ENCODE peak calls at places on chromosome 4, in four cellular contexts. T is HepG2, Q is WTC11, I is A549. D is an unnamed sample.

GRCh38 chr4:133151681-133152329 is 2.7 kb downstream of the PCDH10 start:
- DNase-seq in I (no peak), T (no peak), Q (peak), D (no peak)

GRCh38 chr4:141006236-141006802 is 127.0 kb downstream of the RNF150 start:
- DNase-seq in I (no peak), Q (no peak), T (no peak), D (no peak)

GRCh38 chr4:20253799-20254409 is 2.2 kb downstream of the SLIT2 start:
- DNase-seq in Q (peak), T (no peak), I (no peak), D (no peak)

GRCh38 chr4:3384771-3385701 is 56.7 kb upstream of the HGFAC start:
- DNase-seq in Q (no peak), I (no peak), T (peak), D (no peak)

GRCh38 chr4:46839128-46839527 is 69.9 kb downstream of the COX7B2 start:
- DNase-seq in I (no peak), Q (no peak), T (no peak), D (no peak)

GRCh38 chr4:87679449-87680169 is 29.5 kb downstream of the DMP1 start:
- DNase-seq in T (peak), Q (peak), I (peak), D (peak)

GRCh38 chr4:169080970-169081369 is 70.9 kb upstream of the CBR4 start:
- DNase-seq in I (no peak), Q (no peak), T (no peak), D (no peak)

GRCh38 chr4:16617416-16617815 is 281.0 kb downstream of the LDB2 start:
- DNase-seq in T (no peak), I (no peak), Q (no peak), D (no peak)

GRCh38 chr4:169492436-169493163 is 119.8 kb downstream of the NEK1 start:
- DNase-seq in T (peak), I (peak), Q (peak), D (peak)

GRCh38 chr4:184298255-184298654 is 80.6 kb upstream of the ENPP6 start:
- DNase-seq in I (no peak), Q (no peak), T (no peak), D (no peak)

GRCh38 chr4:25440478-25441030 is 63.5 kb downstream of the ANAPC4 start:
- DNase-seq in Q (no peak), I (no peak), T (no peak), D (no peak)

GRCh38 chr4:99790796-99791617 is 25.6 kb upstream of the DAPP1 start:
- DNase-seq in Q (no peak), I (no peak), T (no peak), D (no peak)
- TF ChIP-seq HMGXB4 in Q (no peak), I (no peak), T (no peak), D (no peak)

GRCh38 chr4:53962516-53963225 is 101.7 kb downstream of the CHIC2 start:
- DNase-seq in T (no peak), Q (no peak), I (no peak), D (no peak)

GRCh38 chr4:53960843-53961242 is 103.6 kb downstream of the CHIC2 start:
- DNase-seq in I (no peak), T (no peak), Q (no peak), D (no peak)

GRCh38 chr4:53963336-53963735 is 101.1 kb downstream of the CHIC2 start:
- DNase-seq in Q (no peak), I (no peak), T (no peak), D (no peak)

GRCh38 chr4:53967971-53968370 is 96.4 kb downstream of the CHIC2 start:
- DNase-seq in Q (no peak), I (no peak), T (no peak), D (no peak)

DNA sequence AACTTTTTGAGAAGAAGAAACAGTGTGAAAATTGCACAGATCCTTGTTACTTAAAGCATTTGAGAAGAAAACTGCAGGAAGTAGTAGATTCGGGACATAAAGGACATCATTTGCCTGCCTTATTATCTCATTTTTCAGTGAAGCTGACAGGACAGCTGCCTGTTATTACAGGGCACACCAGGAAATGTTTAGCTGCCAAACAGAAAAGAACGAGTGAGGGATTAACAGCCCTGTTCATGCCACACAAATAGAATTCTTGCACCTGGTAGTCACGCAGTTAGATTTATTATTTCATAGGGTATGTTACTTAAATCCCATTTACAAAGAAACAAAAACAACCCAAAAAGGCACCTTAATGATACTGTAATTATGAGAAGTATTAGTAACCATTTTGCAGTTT is 100.6 kb downstream of the CHIC2 start:
- DNase-seq in Q (no peak), I (no peak), T (no peak), D (no peak)
- TF ChIP-seq HMGXB4 in Q (no peak), I (no peak), T (no peak), D (no peak)

DNA sequence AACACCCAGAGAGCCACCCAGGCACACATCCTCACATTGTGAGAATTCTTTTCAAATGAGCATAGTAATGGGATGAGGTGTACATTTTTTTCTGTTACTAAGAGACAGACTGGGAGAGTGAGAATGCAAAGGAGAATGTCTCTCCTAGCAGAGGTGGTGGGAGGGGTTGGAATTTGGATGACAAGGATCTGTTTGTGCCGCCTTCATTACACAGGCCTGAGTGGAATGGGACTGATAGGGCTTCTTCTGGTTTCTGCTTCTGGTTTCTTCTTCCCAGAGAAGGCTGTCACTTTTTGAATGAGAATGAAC is 55.3 kb downstream of the C4orf51 start:
- DNase-seq in T (peak), I (peak), Q (no peak), D (no peak)
- TF ChIP-seq HMGXB4 in T (no peak), I (no peak), Q (no peak), D (no peak)

GRCh38 chr4:70571772-70572171 is 20.3 kb upstream of the AMBN start:
- DNase-seq in T (no peak), Q (no peak), I (no peak), D (no peak)
- TF ChIP-seq HMGXB4 in T (no peak), Q (no peak), I (no peak), D (no peak)

GRCh38 chr4:78377555-78377954 is 174.0 kb upstream of the ANXA3 start:
- DNase-seq in Q (no peak), I (no peak), T (no peak), D (no peak)

GRCh38 chr4:78379991-78380739 is 171.4 kb upstream of the ANXA3 start:
- DNase-seq in I (no peak), T (no peak), Q (no peak), D (no peak)

DNA sequence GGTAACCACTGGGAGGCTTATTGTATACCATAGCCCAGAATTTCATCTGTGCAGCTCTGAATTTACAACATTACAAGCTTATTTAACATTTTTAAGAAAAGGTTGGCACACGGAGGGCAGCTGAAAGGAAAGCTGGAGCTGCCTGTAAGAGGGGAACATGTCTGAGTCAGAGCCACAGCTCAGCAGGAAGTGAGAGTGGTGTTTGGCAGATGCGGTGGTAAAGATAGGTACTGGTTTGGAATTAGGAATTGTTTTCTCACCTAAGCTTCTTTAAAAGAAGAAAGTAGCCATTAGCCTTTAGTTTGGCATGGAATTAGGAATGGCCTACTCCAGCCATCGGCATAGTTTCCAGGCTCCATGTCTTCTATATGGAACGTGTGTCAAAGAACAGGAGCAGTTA is 172.5 kb upstream of the ANXA3 start:
- DNase-seq in I (no peak), T (no peak), Q (no peak), D (no peak)
- TF ChIP-seq HMGXB4 in I (no peak), T (no peak), Q (no peak), D (no peak)

GRCh38 chr4:22313974-22314373 is 201.9 kb downstream of the ADGRA3 start:
- DNase-seq in Q (no peak), T (no peak), I (no peak), D (no peak)

GRCh38 chr4:22312113-22312512 is 203.8 kb downstream of the ADGRA3 start:
- DNase-seq in I (no peak), Q (no peak), T (no peak), D (no peak)

DNA sequence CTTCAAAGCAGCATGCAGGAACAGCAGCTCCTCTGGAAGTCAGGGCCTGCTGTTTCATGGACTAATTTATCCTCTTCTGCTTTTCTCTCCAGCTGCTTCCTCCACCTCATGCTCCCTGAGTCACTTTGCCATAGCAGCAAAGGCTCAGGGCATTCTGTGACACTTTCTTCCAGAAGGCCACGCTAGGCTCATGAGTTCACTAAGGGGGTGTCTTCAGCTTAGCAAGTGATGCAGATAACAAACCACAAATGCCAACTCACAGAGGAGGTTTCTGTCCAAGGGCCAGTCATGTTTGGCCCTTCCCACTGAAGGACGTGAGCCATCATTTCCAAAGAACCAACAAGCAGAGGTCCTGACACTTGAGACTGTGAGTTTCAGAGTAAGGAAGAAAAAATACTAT is 200.2 kb downstream of the ADGRA3 start:
- DNase-seq in Q (no peak), I (no peak), T (no peak), D (no peak)
- TF ChIP-seq HMGXB4 in Q (no peak), I (no peak), T (no peak), D (no peak)

DNA sequence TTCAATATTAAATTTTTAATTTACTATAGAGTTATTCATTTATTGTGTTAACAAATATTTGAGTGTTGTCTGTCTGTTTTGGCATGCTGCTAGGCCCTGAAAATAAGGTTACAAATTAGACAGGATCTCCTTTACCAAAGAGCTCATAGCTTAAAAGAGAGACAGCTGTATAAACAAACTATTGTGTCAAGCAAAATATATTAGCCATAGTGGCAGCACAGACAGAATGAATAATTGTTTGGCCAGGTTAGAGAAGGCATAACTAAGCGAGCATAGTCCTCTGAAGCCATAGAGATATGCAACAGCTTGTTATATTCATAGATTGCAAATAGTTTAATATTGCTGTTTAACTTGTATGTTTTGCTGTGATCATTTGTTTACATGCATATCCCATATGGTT is 66.7 kb upstream of the NDUFC1 start:
- DNase-seq in T (no peak), I (no peak), Q (no peak), D (no peak)
- TF ChIP-seq HMGXB4 in T (no peak), I (no peak), Q (no peak), D (no peak)

GRCh38 chr4:138239496-138239895 is 2.7 kb downstream of the SLC7A11 start:
- DNase-seq in I (no peak), Q (no peak), T (no peak), D (no peak)

GRCh38 chr4:138241281-138242075 is 671 bp downstream of the SLC7A11 start:
- DNase-seq in Q (no peak), I (no peak), T (no peak), D (peak)

GRCh38 chr4:138242830-138243149 is 641 bp upstream of the SLC7A11 start:
- DNase-seq in I (no peak), T (no peak), Q (no peak), D (no peak)

GRCh38 chr4:138242076-138242829 is at the start of gene SLC7A11:
- DNase-seq in T (peak), I (peak), Q (peak), D (peak)

DNA sequence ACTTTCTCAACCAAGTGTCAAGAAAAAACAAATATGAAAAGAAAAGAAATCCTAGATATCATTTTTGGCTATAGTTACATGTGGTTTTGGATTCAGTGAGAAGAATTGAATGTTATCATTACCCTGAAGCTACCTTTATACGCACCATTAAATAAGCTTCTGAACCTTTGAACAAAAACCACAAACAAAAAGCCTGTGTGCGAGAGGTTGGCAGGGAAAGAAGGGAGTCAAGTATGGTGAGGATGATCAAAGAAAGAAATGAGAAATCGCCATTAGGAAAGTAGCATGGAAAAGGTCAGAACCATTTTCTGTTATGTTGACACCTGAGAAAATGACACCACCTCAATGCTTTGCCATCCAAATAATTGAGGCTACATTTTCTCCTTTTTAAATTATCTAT is 1.2 kb upstream of the SLC7A11 start:
- DNase-seq in Q (no peak), I (no peak), T (no peak), D (no peak)
- TF ChIP-seq HMGXB4 in Q (no peak), I (no peak), T (no peak), D (no peak)

GRCh38 chr4:182643801-182644311 is 273.3 kb downstream of the DCTD start:
- DNase-seq in I (no peak), T (no peak), Q (no peak), D (no peak)
- TF ChIP-seq HMGXB4 in I (no peak), T (no peak), Q (no peak), D (no peak)

DNA sequence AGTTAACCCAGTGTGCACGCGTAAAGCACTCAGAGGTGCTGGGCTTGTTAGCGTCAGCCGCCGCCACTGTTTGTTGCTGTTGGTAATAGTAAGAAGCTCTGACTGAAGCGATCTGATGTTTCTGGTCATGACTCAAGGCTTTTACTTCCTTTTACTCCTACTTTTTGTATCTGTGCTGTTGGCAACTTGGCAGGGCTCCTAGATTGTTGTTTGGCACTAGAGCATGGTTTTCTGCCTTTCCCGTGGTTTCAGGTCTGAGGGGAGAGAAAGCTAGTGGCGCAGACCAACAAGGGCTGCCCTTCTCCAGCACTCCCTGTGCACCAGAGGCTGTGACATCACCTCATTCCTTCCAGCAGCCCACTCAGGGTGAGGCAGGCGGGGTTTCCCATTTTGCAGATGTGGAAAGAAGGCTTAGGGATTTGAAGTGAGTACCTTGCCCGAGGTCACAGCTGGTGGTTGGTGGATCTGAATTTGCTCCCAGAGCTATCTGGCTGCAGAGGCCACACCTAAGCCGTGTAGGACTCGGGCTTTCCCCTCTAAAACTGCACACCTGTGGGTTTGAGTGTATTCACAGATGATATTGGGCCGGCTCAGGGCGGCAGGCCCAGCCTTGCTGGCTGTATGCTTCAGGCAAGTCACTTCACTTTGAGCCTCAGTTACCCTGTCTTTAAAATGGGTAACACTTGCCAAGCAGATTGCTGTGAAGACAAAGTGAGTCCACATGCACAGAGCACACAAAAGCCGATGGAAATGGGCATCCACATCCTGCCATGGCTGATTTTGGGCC is 51.2 kb upstream of the TADA2B start:
- DNase-seq in T (no peak), I (no peak), Q (no peak), D (no peak)
- TF ChIP-seq HMGXB4 in T (no peak), I (no peak), Q (no peak), D (no peak)

D was measured in K562.